ENCODE peak calls at places on chromosomes 1 and 21, in seven cellular contexts. One of them, this sample, is unnamed.

GRCh38 chr1:228935855-228936727 is 200.8 kb downstream of the RHOU start:
- DNase-seq in activated T-cell treated with anti-CD3 and anti-CD28 coated beads for 1 hour: no peak
- DNase-seq in colonic mucosa: peak; percentile 65
- DNase-seq in HFF-Myc: no peak
- DNase-seq in EL: no peak
- DNase-seq in aorta: no peak
- DNase-seq in NCI-H2081: no peak
- DNase-seq in this sample: no peak

GRCh38 chr1:234431255-234431654 is 47.7 kb downstream of the TARBP1 start:
- DNase-seq in aorta: no peak
- DNase-seq in NCI-H2081: no peak
- DNase-seq in activated T-cell treated with anti-CD3 and anti-CD28 coated beads for 1 hour: no peak
- DNase-seq in EL: no peak
- DNase-seq in colonic mucosa: no peak
- DNase-seq in HFF-Myc: no peak
- DNase-seq in this sample: no peak

GRCh38 chr1:90613371-90613770 is 103.7 kb downstream of the BARHL2 start:
- DNase-seq in colonic mucosa: no peak
- DNase-seq in NCI-H2081: peak; percentile 65
- DNase-seq in EL: no peak
- DNase-seq in HFF-Myc: no peak
- DNase-seq in activated T-cell treated with anti-CD3 and anti-CD28 coated beads for 1 hour: no peak
- DNase-seq in aorta: no peak
- DNase-seq in this sample: no peak

GRCh38 chr1:165910764-165911421 is 83.5 kb downstream of the UCK2 start:
- DNase-seq in activated T-cell treated with anti-CD3 and anti-CD28 coated beads for 1 hour: no peak
- DNase-seq in EL: no peak
- DNase-seq in HFF-Myc: no peak
- DNase-seq in colonic mucosa: peak; percentile 88
- DNase-seq in aorta: peak; percentile 79
- DNase-seq in NCI-H2081: no peak
- DNase-seq in this sample: no peak

GRCh38 chr1:234932106-234932505 is 196.5 kb downstream of the TOMM20 start:
- DNase-seq in aorta: no peak
- DNase-seq in colonic mucosa: peak; percentile 7
- DNase-seq in activated T-cell treated with anti-CD3 and anti-CD28 coated beads for 1 hour: no peak
- DNase-seq in HFF-Myc: no peak
- DNase-seq in NCI-H2081: no peak
- DNase-seq in EL: no peak
- DNase-seq in this sample: no peak

GRCh38 chr1:198751741-198752140 is 112.9 kb downstream of the PTPRC start:
- DNase-seq in HFF-Myc: no peak
- DNase-seq in NCI-H2081: no peak
- DNase-seq in EL: no peak
- DNase-seq in activated T-cell treated with anti-CD3 and anti-CD28 coated beads for 1 hour: no peak
- DNase-seq in colonic mucosa: no peak
- DNase-seq in aorta: no peak
- DNase-seq in this sample: no peak

GRCh38 chr1:205670611-205671430 is 9.5 kb downstream of the SLC45A3 start:
- DNase-seq in activated T-cell treated with anti-CD3 and anti-CD28 coated beads for 1 hour: no peak
- DNase-seq in EL: no peak
- DNase-seq in NCI-H2081: no peak
- DNase-seq in aorta: no peak
- DNase-seq in HFF-Myc: no peak
- DNase-seq in colonic mucosa: no peak
- DNase-seq in this sample: no peak

GRCh38 chr21:18529253-18529652 is 125.7 kb upstream of the TMPRSS15 start:
- DNase-seq in aorta: no peak
- DNase-seq in EL: no peak
- DNase-seq in colonic mucosa: no peak
- DNase-seq in activated T-cell treated with anti-CD3 and anti-CD28 coated beads for 1 hour: no peak
- DNase-seq in NCI-H2081: peak; percentile 65
- DNase-seq in HFF-Myc: no peak
- DNase-seq in this sample: no peak

GRCh38 chr1:73463848-73464247 is 734.1 kb downstream of the LRRIQ3 start:
- DNase-seq in colonic mucosa: no peak
- DNase-seq in activated T-cell treated with anti-CD3 and anti-CD28 coated beads for 1 hour: no peak
- DNase-seq in EL: no peak
- DNase-seq in HFF-Myc: no peak
- DNase-seq in aorta: no peak
- DNase-seq in NCI-H2081: no peak
- DNase-seq in this sample: no peak

GRCh38 chr21:25097648-25098047 is 509.6 kb downstream of the MRPL39 start:
- DNase-seq in colonic mucosa: no peak
- DNase-seq in HFF-Myc: no peak
- DNase-seq in NCI-H2081: no peak
- DNase-seq in activated T-cell treated with anti-CD3 and anti-CD28 coated beads for 1 hour: no peak
- DNase-seq in aorta: no peak
- DNase-seq in EL: no peak
- DNase-seq in this sample: no peak

GRCh38 chr1:58619286-58620054 is 42.4 kb upstream of the TACSTD2 start:
- DNase-seq in colonic mucosa: no peak
- DNase-seq in HFF-Myc: no peak
- DNase-seq in EL: no peak
- DNase-seq in aorta: no peak
- DNase-seq in NCI-H2081: no peak
- DNase-seq in activated T-cell treated with anti-CD3 and anti-CD28 coated beads for 1 hour: no peak
- DNase-seq in this sample: no peak

GRCh38 chr1:4512622-4513021 is 141.8 kb upstream of the AJAP1 start:
- DNase-seq in EL: no peak
- DNase-seq in aorta: no peak
- DNase-seq in activated T-cell treated with anti-CD3 and anti-CD28 coated beads for 1 hour: no peak
- DNase-seq in HFF-Myc: no peak
- DNase-seq in NCI-H2081: no peak
- DNase-seq in colonic mucosa: no peak
- DNase-seq in this sample: no peak

GRCh38 chr1:41381691-41382530 is 20.7 kb downstream of the FOXO6 start:
- DNase-seq in HFF-Myc: no peak
- DNase-seq in activated T-cell treated with anti-CD3 and anti-CD28 coated beads for 1 hour: no peak
- DNase-seq in colonic mucosa: peak; percentile 43
- DNase-seq in NCI-H2081: peak; percentile 60
- DNase-seq in EL: peak; percentile 64
- DNase-seq in aorta: peak; percentile 89
- DNase-seq in this sample: no peak

GRCh38 chr1:216596298-216596947 is 126.8 kb downstream of the ESRRG start:
- DNase-seq in EL: no peak
- DNase-seq in NCI-H2081: no peak
- DNase-seq in colonic mucosa: no peak
- DNase-seq in activated T-cell treated with anti-CD3 and anti-CD28 coated beads for 1 hour: no peak
- DNase-seq in HFF-Myc: no peak
- DNase-seq in aorta: no peak
- DNase-seq in this sample: no peak

GRCh38 chr1:198346178-198346577 is 189.4 kb downstream of the NEK7 start:
- DNase-seq in EL: no peak
- DNase-seq in NCI-H2081: no peak
- DNase-seq in aorta: no peak
- DNase-seq in HFF-Myc: no peak
- DNase-seq in colonic mucosa: no peak
- DNase-seq in activated T-cell treated with anti-CD3 and anti-CD28 coated beads for 1 hour: no peak
- DNase-seq in this sample: no peak

GRCh38 chr1:109229531-109230127 is 15.9 kb downstream of the SARS1 start:
- DNase-seq in colonic mucosa: no peak
- DNase-seq in aorta: no peak
- DNase-seq in EL: no peak
- DNase-seq in activated T-cell treated with anti-CD3 and anti-CD28 coated beads for 1 hour: no peak
- DNase-seq in NCI-H2081: peak; percentile 86
- DNase-seq in HFF-Myc: no peak
- DNase-seq in this sample: no peak

GRCh38 chr21:41712201-41712600 is 54.7 kb downstream of the RIPK4 start:
- DNase-seq in HFF-Myc: no peak
- DNase-seq in EL: no peak
- DNase-seq in NCI-H2081: no peak
- DNase-seq in activated T-cell treated with anti-CD3 and anti-CD28 coated beads for 1 hour: no peak
- DNase-seq in colonic mucosa: no peak
- DNase-seq in aorta: peak; percentile 62
- DNase-seq in this sample: no peak

GRCh38 chr1:227273557-227273956 is 44.7 kb downstream of the CDC42BPA start:
- DNase-seq in HFF-Myc: peak; percentile 5
- DNase-seq in NCI-H2081: no peak
- DNase-seq in activated T-cell treated with anti-CD3 and anti-CD28 coated beads for 1 hour: no peak
- DNase-seq in aorta: no peak
- DNase-seq in EL: no peak
- DNase-seq in colonic mucosa: peak; percentile 22
- DNase-seq in this sample: no peak

GRCh38 chr21:45309541-45310381 is 22.1 kb upstream of the POFUT2 start:
- DNase-seq in NCI-H2081: no peak
- DNase-seq in EL: no peak
- DNase-seq in colonic mucosa: no peak
- DNase-seq in aorta: peak; percentile 74
- DNase-seq in activated T-cell treated with anti-CD3 and anti-CD28 coated beads for 1 hour: no peak
- DNase-seq in HFF-Myc: no peak
- DNase-seq in this sample: no peak

GRCh38 chr1:100463809-100464424 is 74.0 kb upstream of the GPR88 start:
- DNase-seq in colonic mucosa: peak; percentile 45
- DNase-seq in activated T-cell treated with anti-CD3 and anti-CD28 coated beads for 1 hour: peak; percentile 19
- DNase-seq in EL: peak; percentile 68
- DNase-seq in NCI-H2081: peak; percentile 74
- DNase-seq in aorta: peak; percentile 78
- DNase-seq in HFF-Myc: peak; percentile 22
- DNase-seq in this sample: peak; percentile 49

GRCh38 chr1:41542196-41542955 is 57.9 kb upstream of the EDN2 start:
- DNase-seq in NCI-H2081: no peak
- DNase-seq in EL: no peak
- DNase-seq in aorta: peak; percentile 15
- DNase-seq in HFF-Myc: no peak
- DNase-seq in colonic mucosa: no peak
- DNase-seq in activated T-cell treated with anti-CD3 and anti-CD28 coated beads for 1 hour: no peak
- DNase-seq in this sample: no peak

GRCh38 chr1:176574756-176575155 is 111.8 kb downstream of the PAPPA2 start:
- DNase-seq in aorta: no peak
- DNase-seq in NCI-H2081: no peak
- DNase-seq in HFF-Myc: no peak
- DNase-seq in colonic mucosa: no peak
- DNase-seq in activated T-cell treated with anti-CD3 and anti-CD28 coated beads for 1 hour: no peak
- DNase-seq in EL: no peak
- DNase-seq in this sample: no peak

GRCh38 chr1:198234511-198235251 is 77.9 kb downstream of the NEK7 start:
- DNase-seq in aorta: no peak
- DNase-seq in NCI-H2081: peak; percentile 47
- DNase-seq in activated T-cell treated with anti-CD3 and anti-CD28 coated beads for 1 hour: no peak
- DNase-seq in colonic mucosa: no peak
- DNase-seq in EL: peak; percentile 56
- DNase-seq in HFF-Myc: no peak
- DNase-seq in this sample: no peak

GRCh38 chr1:108079550-108079949 is 114.6 kb upstream of the VAV3 start:
- DNase-seq in HFF-Myc: no peak
- DNase-seq in EL: no peak
- DNase-seq in activated T-cell treated with anti-CD3 and anti-CD28 coated beads for 1 hour: peak; percentile 29
- DNase-seq in aorta: no peak
- DNase-seq in NCI-H2081: no peak
- DNase-seq in colonic mucosa: no peak
- DNase-seq in this sample: peak; percentile 90

GRCh38 chr21:43269461-43269860 is 100.7 kb downstream of the CRYAA start:
- DNase-seq in aorta: no peak
- DNase-seq in colonic mucosa: no peak
- DNase-seq in EL: no peak
- DNase-seq in activated T-cell treated with anti-CD3 and anti-CD28 coated beads for 1 hour: peak; percentile 33
- DNase-seq in HFF-Myc: no peak
- DNase-seq in NCI-H2081: no peak
- DNase-seq in this sample: peak; percentile 17

GRCh38 chr21:33096426-33096825 is 26.5 kb downstream of the OLIG1 start:
- DNase-seq in EL: no peak
- DNase-seq in NCI-H2081: no peak
- DNase-seq in HFF-Myc: no peak
- DNase-seq in aorta: no peak
- DNase-seq in colonic mucosa: no peak
- DNase-seq in activated T-cell treated with anti-CD3 and anti-CD28 coated beads for 1 hour: no peak
- DNase-seq in this sample: no peak

GRCh38 chr1:106768501-106768900 is 288.0 kb upstream of the PRMT6 start:
- DNase-seq in colonic mucosa: no peak
- DNase-seq in activated T-cell treated with anti-CD3 and anti-CD28 coated beads for 1 hour: no peak
- DNase-seq in EL: no peak
- DNase-seq in NCI-H2081: no peak
- DNase-seq in aorta: no peak
- DNase-seq in HFF-Myc: no peak
- DNase-seq in this sample: no peak

GRCh38 chr1:69180358-69180757 is 387.4 kb upstream of the LRRC7 start:
- DNase-seq in activated T-cell treated with anti-CD3 and anti-CD28 coated beads for 1 hour: no peak
- DNase-seq in colonic mucosa: no peak
- DNase-seq in HFF-Myc: no peak
- DNase-seq in NCI-H2081: no peak
- DNase-seq in EL: no peak
- DNase-seq in aorta: no peak
- DNase-seq in this sample: no peak

This sample was measured in CMK.